ENCODE peak calls at places on chromosomes 4 and X, in ten cellular contexts. M is progenitor cell of endocrine pancreas, L is RWPE1, W is GM12865, D is pancreas, B is heart right ventricle, X is fibroblast of lung, Z is WTC11, S is ovary, N is heart left ventricle. Y is an unnamed sample.

GRCh38 chrX:86171366-86171765 is 23.1 kb downstream of the DACH2 start:
- DNase-seq in N (no peak), B (no peak), D (no peak), S (no peak), M (no peak), X (no peak), W (peak), Z (peak), L (no peak), Y (no peak)

GRCh38 chr4:54499308-54500074 is 158.3 kb upstream of the KIT start:
- DNase-seq in M (no peak), B (no peak), S (no peak), D (no peak), N (no peak), W (no peak), X (peak), L (peak), Z (no peak), Y (no peak)

GRCh38 chr4:162164881-162165528 is 1.2 kb upstream of the FSTL5 start:
- DNase-seq in B (no peak), M (no peak), Z (no peak), L (peak), D (no peak), W (no peak), S (no peak), X (peak), N (no peak), Y (no peak)

GRCh38 chrX:73943572-73943899 is 360.4 kb upstream of the ZCCHC13 start:
- DNase-seq in N (no peak), B (no peak), Z (no peak), D (no peak), M (no peak), S (no peak), W (peak), X (no peak), L (no peak), Y (no peak)

GRCh38 chr4:36310793-36311192 is 29.4 kb downstream of the DTHD1 start:
- DNase-seq in Z (no peak), S (no peak), W (peak), X (no peak), B (no peak), D (no peak), L (no peak), M (no peak), N (peak), Y (no peak)

GRCh38 chr4:11151500-11151899 is 277.2 kb downstream of the HS3ST1 start:
- DNase-seq in W (peak), M (no peak), B (no peak), S (no peak), Z (no peak), X (no peak), L (no peak), D (no peak), N (no peak), Y (no peak)

GRCh38 chr4:112775801-112776200 is 138.9 kb downstream of the LARP7 start:
- DNase-seq in W (no peak), L (peak), M (no peak), N (no peak), Z (no peak), X (no peak), B (no peak), D (no peak), S (no peak), Y (no peak)

GRCh38 chr4:156109943-156110925 is 156.6 kb upstream of the CTSO start:
- DNase-seq in D (no peak), X (peak), N (peak), M (no peak), S (no peak), B (no peak), W (peak), L (peak), Z (peak), Y (no peak)

GRCh38 chr4:114264877-114265291 is 285.4 kb upstream of the ARSJ start:
- DNase-seq in Z (no peak), B (no peak), X (peak), L (peak), S (no peak), N (no peak), W (no peak), D (no peak), M (no peak), Y (no peak)

GRCh38 chrX:11426712-11427081 is 133.5 kb downstream of the AMELX start:
- DNase-seq in L (no peak), S (no peak), M (no peak), B (no peak), W (no peak), D (no peak), N (no peak), X (no peak), Z (no peak), Y (no peak)
- TF ChIP-seq CTCF in L (no peak), S (no peak), M (no peak), B (no peak), W (no peak), D (no peak), N (no peak), X (no peak), Z (no peak), Y (no peak)

DNA sequence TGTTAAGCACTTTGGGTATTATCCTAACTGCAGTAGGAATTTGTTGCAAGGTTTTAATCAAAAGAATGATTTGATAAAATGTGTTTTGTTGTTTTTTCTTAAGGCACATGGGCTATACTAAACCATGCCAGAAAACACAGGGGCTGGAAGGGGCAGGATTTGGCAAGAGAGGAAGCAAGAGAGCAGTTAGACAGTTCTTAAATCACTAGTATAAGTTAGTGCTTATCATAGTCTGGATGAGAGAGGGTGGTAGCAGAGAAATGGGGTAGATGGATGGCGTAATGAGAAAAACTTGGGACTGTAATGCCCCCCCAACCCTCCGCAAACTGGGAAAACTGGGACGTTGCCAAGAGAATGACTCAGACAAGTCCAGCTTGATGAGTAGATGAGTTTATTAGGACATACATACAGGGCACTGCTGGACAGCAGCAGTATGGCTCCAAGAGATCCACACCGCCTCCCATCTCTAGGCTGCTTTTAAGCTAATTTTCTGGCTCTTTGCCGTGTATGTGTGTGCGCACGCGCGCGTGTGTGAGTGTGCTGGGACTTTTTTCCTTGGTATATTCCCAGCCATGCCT is 151.5 kb downstream of the PDLIM5 start:
- DNase-seq in X (peak), N (peak), S (no peak), L (peak), D (no peak), B (no peak), M (no peak), W (no peak), Z (no peak), Y (no peak)
- TF ChIP-seq CTCF in X (no peak), N (no peak), S (no peak), L (no peak), D (no peak), B (no peak), M (no peak), W (no peak), Z (no peak), Y (no peak)

DNA sequence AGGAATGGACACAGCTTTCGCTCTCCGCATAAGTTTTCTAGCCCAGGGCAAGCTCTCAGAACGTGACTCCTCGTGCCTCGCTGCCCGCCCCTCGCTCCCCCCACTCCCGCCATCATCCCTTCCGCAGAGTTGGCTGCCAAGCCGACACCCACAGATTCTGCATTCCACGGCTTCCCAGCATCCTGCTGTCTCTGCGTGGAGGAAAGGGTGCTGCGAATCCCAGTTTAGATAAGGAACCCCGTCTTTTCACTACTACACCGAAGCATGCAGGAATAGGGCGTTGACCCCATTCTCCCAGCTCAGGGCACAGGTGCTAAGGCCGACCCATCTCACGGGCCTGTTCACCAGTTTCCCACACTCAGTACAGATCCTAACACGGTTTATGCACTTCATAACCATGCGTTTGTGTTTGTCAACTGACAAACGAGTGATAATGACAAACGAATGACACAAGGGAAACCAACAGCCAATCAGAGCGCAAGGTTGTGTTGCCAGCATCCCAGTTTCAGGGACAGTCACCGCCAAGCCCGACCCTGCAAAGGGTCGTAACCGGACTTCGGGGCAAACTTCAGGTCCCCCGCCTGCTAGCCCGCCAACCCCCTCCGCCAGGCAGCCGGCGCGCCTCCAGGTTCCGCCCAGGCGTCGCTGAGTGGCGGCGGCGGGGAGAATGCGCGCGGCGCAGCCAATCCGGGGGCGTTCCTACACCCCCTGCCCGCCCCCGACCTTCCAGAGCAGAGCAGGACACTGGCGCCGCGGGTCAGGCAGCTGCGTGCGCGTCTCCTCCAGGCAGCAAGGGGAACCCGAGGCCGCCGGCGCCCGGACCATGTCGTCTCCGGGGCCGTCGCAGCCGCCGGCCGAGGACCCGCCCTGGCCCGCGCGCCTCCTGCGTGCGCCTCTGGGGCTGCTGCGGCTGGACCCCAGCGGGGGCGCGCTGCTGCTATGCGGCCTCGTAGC is at the start of gene CYP2U1:
- DNase-seq in X (peak), W (peak), L (peak), B (peak), Z (peak), D (peak), M (peak), N (peak), S (peak), Y (peak)
- TF ChIP-seq CTCF in X (no peak), W (no peak), L (peak), B (peak), Z (no peak), D (no peak), M (no peak), N (no peak), S (peak), Y (no peak)

DNA sequence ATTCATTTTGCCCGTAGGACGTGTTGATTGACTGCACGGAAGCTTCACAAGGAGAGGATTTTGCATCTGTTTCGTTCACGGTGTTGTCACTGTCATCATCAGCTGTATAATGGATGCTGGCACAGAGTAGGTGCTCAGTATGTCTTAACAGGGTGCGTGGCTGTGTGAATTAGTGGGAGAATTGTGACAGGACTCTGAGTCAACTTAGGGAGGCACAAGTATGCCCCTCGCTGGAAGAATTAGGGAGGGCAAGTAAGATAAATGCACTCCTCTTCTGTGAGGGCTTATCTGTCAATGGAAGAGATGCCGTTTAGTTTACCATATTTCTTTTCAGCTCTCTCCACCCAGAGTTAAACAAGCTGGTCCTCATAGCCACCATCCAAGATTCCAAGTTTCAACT is 107.2 kb downstream of the TRIML1 start:
- DNase-seq in D (no peak), B (no peak), W (no peak), Z (peak), N (no peak), M (no peak), S (no peak), L (peak), X (no peak), Y (no peak)
- TF ChIP-seq CTCF in D (no peak), B (no peak), W (no peak), Z (no peak), N (no peak), M (peak), S (no peak), L (no peak), X (no peak), Y (no peak)

GRCh38 chrX:29691044-29691443 is 524.3 kb upstream of the MAGEB2 start:
- DNase-seq in W (no peak), B (no peak), D (no peak), L (no peak), Z (no peak), X (no peak), M (no peak), N (no peak), S (no peak), Y (no peak)

GRCh38 chrX:29690061-29690460 is 525.3 kb upstream of the MAGEB2 start:
- DNase-seq in M (no peak), L (no peak), S (no peak), W (no peak), N (no peak), X (peak), D (no peak), Z (no peak), B (no peak), Y (no peak)

GRCh38 chrX:29687687-29688086 is 527.7 kb upstream of the MAGEB2 start:
- DNase-seq in L (peak), W (no peak), X (peak), S (no peak), N (no peak), M (no peak), B (no peak), D (no peak), Z (no peak), Y (no peak)
- TF ChIP-seq CTCF in L (no peak), W (no peak), X (peak), S (no peak), N (no peak), M (no peak), B (no peak), D (no peak), Z (no peak), Y (no peak)

Y was measured in D721Med.